ENCODE peak calls at places on chromosomes 3 and 15, in six cellular contexts. One of them, this sample, is unnamed.

GRCh38 chr3:43394071-43394501 is 107.7 kb downstream of the SNRK start:
- DNase-seq in breast epithelium: no peak
- DNase-seq in IMR-90: peak
- DNase-seq in mammary epithelial cell: no peak
- DNase-seq in heart left ventricle: peak
- DNase-seq in GM23338: no peak
- DNase-seq in this sample: peak

GRCh38 chr3:4250064-4250463 is 53.1 kb upstream of the SETMAR start:
- DNase-seq in mammary epithelial cell: no peak
- DNase-seq in IMR-90: no peak
- DNase-seq in GM23338: no peak
- DNase-seq in heart left ventricle: no peak
- DNase-seq in breast epithelium: no peak
- DNase-seq in this sample: no peak

GRCh38 chr3:185318136-185318535 is 44.8 kb upstream of the MAP3K13 start:
- DNase-seq in IMR-90: peak
- DNase-seq in heart left ventricle: no peak
- DNase-seq in GM23338: peak
- DNase-seq in breast epithelium: no peak
- DNase-seq in mammary epithelial cell: peak
- DNase-seq in this sample: peak

GRCh38 chr3:154469585-154469984 is 39.6 kb upstream of the GPR149 start:
- DNase-seq in heart left ventricle: no peak
- DNase-seq in breast epithelium: no peak
- DNase-seq in IMR-90: no peak
- DNase-seq in mammary epithelial cell: no peak
- DNase-seq in GM23338: no peak
- DNase-seq in this sample: no peak

GRCh38 chr15:33194237-33194636 is 277 bp downstream of the FMN1 start:
- DNase-seq in IMR-90: no peak
- DNase-seq in heart left ventricle: no peak
- DNase-seq in breast epithelium: peak
- DNase-seq in GM23338: peak
- DNase-seq in mammary epithelial cell: no peak
- DNase-seq in this sample: no peak

GRCh38 chr3:5093786-5094185 is 28.3 kb upstream of the ARL8B start:
- DNase-seq in IMR-90: no peak
- DNase-seq in mammary epithelial cell: no peak
- DNase-seq in heart left ventricle: no peak
- DNase-seq in breast epithelium: no peak
- DNase-seq in GM23338: no peak
- DNase-seq in this sample: no peak

GRCh38 chr3:140470962-140471361 is 206.9 kb upstream of the TRIM42 start:
- DNase-seq in GM23338: no peak
- DNase-seq in breast epithelium: no peak
- DNase-seq in IMR-90: no peak
- DNase-seq in mammary epithelial cell: no peak
- DNase-seq in heart left ventricle: no peak
- DNase-seq in this sample: peak

GRCh38 chr3:190533511-190534282 is 19.8 kb downstream of the IL1RAP start:
- DNase-seq in GM23338: peak
- DNase-seq in breast epithelium: no peak
- DNase-seq in mammary epithelial cell: peak
- DNase-seq in heart left ventricle: peak
- DNase-seq in IMR-90: peak
- DNase-seq in this sample: peak

GRCh38 chr3:128297401-128298138 is 144.3 kb downstream of the EEFSEC start:
- DNase-seq in IMR-90: peak
- DNase-seq in heart left ventricle: no peak
- DNase-seq in mammary epithelial cell: peak
- DNase-seq in GM23338: no peak
- DNase-seq in breast epithelium: no peak
- DNase-seq in this sample: no peak

GRCh38 chr3:52433328-52434060 is 11.4 kb downstream of the SEMA3G start:
- DNase-seq in heart left ventricle: peak
- DNase-seq in mammary epithelial cell: no peak
- DNase-seq in GM23338: no peak
- DNase-seq in breast epithelium: peak
- DNase-seq in IMR-90: no peak
- DNase-seq in this sample: no peak

GRCh38 chr3:124886168-124887051 is 755 bp downstream of the ITGB5 start:
- DNase-seq in IMR-90: peak
- DNase-seq in breast epithelium: peak
- DNase-seq in heart left ventricle: peak
- DNase-seq in GM23338: peak
- DNase-seq in mammary epithelial cell: peak
- DNase-seq in this sample: peak

GRCh38 chr15:57743424-57743823 is 36.9 kb downstream of the POLR2M start:
- DNase-seq in mammary epithelial cell: no peak
- DNase-seq in GM23338: peak
- DNase-seq in heart left ventricle: no peak
- DNase-seq in IMR-90: no peak
- DNase-seq in breast epithelium: no peak
- DNase-seq in this sample: no peak

GRCh38 chr15:70479785-70480184 is 283.6 kb downstream of the UACA start:
- DNase-seq in heart left ventricle: no peak
- DNase-seq in breast epithelium: no peak
- DNase-seq in GM23338: no peak
- DNase-seq in mammary epithelial cell: no peak
- DNase-seq in IMR-90: no peak
- DNase-seq in this sample: no peak

GRCh38 chr3:39150803-39151631 is 2.4 kb downstream of the CSRNP1 start:
- DNase-seq in breast epithelium: peak
- DNase-seq in heart left ventricle: peak
- DNase-seq in IMR-90: peak
- DNase-seq in GM23338: peak
- DNase-seq in mammary epithelial cell: peak
- DNase-seq in this sample: peak

GRCh38 chr15:95616306-95616705 is 714.2 kb upstream of the NR2F2 start:
- DNase-seq in mammary epithelial cell: no peak
- DNase-seq in heart left ventricle: no peak
- DNase-seq in breast epithelium: no peak
- DNase-seq in GM23338: no peak
- DNase-seq in IMR-90: no peak
- DNase-seq in this sample: no peak

GRCh38 chr3:184505479-184505878 is 56.1 kb upstream of the EPHB3 start:
- DNase-seq in GM23338: no peak
- DNase-seq in mammary epithelial cell: no peak
- DNase-seq in heart left ventricle: no peak
- DNase-seq in IMR-90: no peak
- DNase-seq in breast epithelium: no peak
- DNase-seq in this sample: no peak

GRCh38 chr3:112689989-112690388 is 49.0 kb upstream of the CCDC80 start:
- DNase-seq in IMR-90: no peak
- DNase-seq in heart left ventricle: no peak
- DNase-seq in mammary epithelial cell: no peak
- DNase-seq in breast epithelium: no peak
- DNase-seq in GM23338: no peak
- DNase-seq in this sample: no peak

GRCh38 chr15:79450648-79451047 is 18.5 kb downstream of the MINAR1 start:
- DNase-seq in breast epithelium: no peak
- DNase-seq in GM23338: peak
- DNase-seq in IMR-90: no peak
- DNase-seq in mammary epithelial cell: no peak
- DNase-seq in heart left ventricle: no peak
- DNase-seq in this sample: no peak

GRCh38 chr15:79451361-79451999 is 19.3 kb downstream of the MINAR1 start:
- DNase-seq in IMR-90: no peak
- DNase-seq in GM23338: peak
- DNase-seq in breast epithelium: no peak
- DNase-seq in heart left ventricle: no peak
- DNase-seq in mammary epithelial cell: no peak
- DNase-seq in this sample: no peak

GRCh38 chr15:79453446-79453845 is 21.3 kb downstream of the MINAR1 start:
- DNase-seq in IMR-90: no peak
- DNase-seq in breast epithelium: no peak
- DNase-seq in GM23338: no peak
- DNase-seq in heart left ventricle: no peak
- DNase-seq in mammary epithelial cell: no peak
- DNase-seq in this sample: no peak

GRCh38 chr15:79455361-79455760 is 23.2 kb downstream of the MINAR1 start:
- DNase-seq in breast epithelium: no peak
- DNase-seq in GM23338: no peak
- DNase-seq in mammary epithelial cell: peak
- DNase-seq in heart left ventricle: no peak
- DNase-seq in IMR-90: peak
- DNase-seq in this sample: no peak

DNA sequence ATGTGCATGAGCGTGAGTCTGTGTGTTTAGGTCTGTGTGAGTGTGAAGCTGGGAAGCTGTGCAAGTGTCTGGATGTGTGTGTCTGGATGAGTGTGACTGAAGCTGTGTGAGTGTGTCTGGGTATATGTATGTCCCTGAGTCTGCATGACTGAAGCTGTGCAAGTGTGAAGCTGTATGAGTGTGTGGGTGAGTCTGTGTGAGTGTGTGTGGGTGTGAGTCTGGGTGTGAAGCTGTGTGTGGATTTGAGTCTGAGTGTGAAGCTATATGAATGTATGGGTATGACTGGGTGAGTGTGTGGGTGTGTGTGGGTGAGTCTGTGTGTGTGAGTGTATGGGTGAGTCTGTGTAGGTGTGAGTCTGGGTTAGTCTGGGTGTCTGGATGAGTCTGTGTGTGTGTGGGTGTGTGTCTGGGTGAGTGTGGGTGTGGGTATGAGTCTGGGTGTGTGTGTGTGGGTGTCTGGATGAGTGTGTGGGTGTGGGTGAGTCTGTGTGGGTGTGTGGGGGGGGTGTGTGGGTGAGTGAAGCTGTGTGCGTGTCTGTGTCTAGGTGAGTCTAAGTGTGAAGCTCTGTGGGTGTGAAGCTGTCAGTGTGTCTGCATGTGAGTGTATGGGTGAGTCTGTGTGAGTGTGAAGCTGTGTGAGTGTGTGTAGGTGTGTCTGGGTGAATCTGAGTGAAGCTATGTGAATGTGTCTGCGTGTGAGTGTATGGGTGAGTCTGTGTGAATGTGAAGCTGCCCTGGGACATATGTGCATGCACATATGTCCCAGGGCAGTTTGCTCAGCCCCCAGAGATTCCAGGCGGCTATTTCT is 20.3 kb downstream of the MINAR1 start:
- DNase-seq in mammary epithelial cell: no peak
- DNase-seq in IMR-90: no peak
- DNase-seq in breast epithelium: no peak
- DNase-seq in GM23338: no peak
- DNase-seq in heart left ventricle: no peak
- DNase-seq in this sample: no peak
- TF ChIP-seq CTCF in mammary epithelial cell: no peak
- TF ChIP-seq CTCF in IMR-90: no peak
- TF ChIP-seq CTCF in breast epithelium: no peak
- TF ChIP-seq CTCF in GM23338: no peak
- TF ChIP-seq CTCF in heart left ventricle: no peak
- TF ChIP-seq CTCF in this sample: no peak

GRCh38 chr3:106341090-106341489 is 472.3 kb upstream of the CBLB start:
- DNase-seq in heart left ventricle: no peak
- DNase-seq in GM23338: no peak
- DNase-seq in IMR-90: peak
- DNase-seq in breast epithelium: no peak
- DNase-seq in mammary epithelial cell: no peak
- DNase-seq in this sample: no peak

GRCh38 chr3:106337116-106337515 is 468.3 kb upstream of the CBLB start:
- DNase-seq in GM23338: no peak
- DNase-seq in heart left ventricle: no peak
- DNase-seq in mammary epithelial cell: peak
- DNase-seq in IMR-90: peak
- DNase-seq in breast epithelium: no peak
- DNase-seq in this sample: no peak

GRCh38 chr3:106338582-106339219 is 469.9 kb upstream of the CBLB start:
- DNase-seq in mammary epithelial cell: no peak
- DNase-seq in GM23338: no peak
- DNase-seq in IMR-90: no peak
- DNase-seq in breast epithelium: no peak
- DNase-seq in heart left ventricle: no peak
- DNase-seq in this sample: no peak

GRCh38 chr3:106342386-106342785 is 473.6 kb upstream of the CBLB start:
- DNase-seq in heart left ventricle: no peak
- DNase-seq in GM23338: no peak
- DNase-seq in breast epithelium: no peak
- DNase-seq in IMR-90: no peak
- DNase-seq in mammary epithelial cell: no peak
- DNase-seq in this sample: no peak

DNA sequence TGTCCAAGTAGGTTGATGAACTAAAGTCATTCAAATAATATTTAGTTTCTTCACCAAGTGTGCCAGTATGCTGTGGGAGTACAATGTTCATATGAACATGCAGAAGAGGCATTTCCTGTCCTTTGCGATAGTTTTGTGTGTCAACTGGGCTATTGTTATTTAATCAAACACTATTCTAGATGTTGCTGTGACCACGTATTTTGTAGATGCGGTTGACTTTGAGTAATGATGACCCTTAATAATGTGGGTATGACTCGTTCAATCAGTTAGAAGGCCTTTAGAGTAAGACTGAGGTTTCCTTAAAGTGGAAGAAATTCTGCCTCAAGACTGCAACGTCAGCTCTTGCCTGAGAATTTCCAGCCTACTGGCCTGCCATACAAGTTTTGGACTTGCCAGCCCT is 470.7 kb upstream of the CBLB start:
- DNase-seq in IMR-90: peak
- DNase-seq in breast epithelium: no peak
- DNase-seq in mammary epithelial cell: peak
- DNase-seq in GM23338: no peak
- DNase-seq in heart left ventricle: no peak
- DNase-seq in this sample: no peak
- H3K27ac ChIP-seq in IMR-90: no peak
- H3K27ac ChIP-seq in breast epithelium: no peak
- H3K27ac ChIP-seq in mammary epithelial cell: no peak
- H3K27ac ChIP-seq in GM23338: no peak
- H3K27ac ChIP-seq in heart left ventricle: no peak
- H3K27ac ChIP-seq in this sample: no peak

DNA sequence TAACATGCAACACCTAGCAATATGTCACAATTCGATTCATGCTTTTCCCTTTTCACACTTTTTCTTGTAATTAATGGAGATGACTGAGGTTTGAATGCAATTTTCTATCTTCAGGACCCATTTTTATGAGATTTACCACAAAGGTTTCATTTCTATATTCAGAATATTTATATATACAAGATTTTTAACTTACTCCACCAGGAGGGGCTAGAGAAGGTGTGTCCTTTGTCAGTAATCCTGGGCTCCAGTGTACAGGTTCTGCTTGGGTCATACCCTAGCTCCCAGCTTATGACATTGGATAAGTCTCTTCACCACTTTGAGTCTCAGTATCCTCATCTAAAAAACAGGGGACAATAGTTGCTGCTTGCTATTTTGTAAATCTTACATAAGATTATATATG is 95.7 kb upstream of the SLC24A5 start:
- DNase-seq in GM23338: no peak
- DNase-seq in mammary epithelial cell: no peak
- DNase-seq in heart left ventricle: no peak
- DNase-seq in IMR-90: peak
- DNase-seq in breast epithelium: no peak
- DNase-seq in this sample: no peak
- TF ChIP-seq CTCF in GM23338: no peak
- TF ChIP-seq CTCF in mammary epithelial cell: no peak
- TF ChIP-seq CTCF in heart left ventricle: no peak
- TF ChIP-seq CTCF in IMR-90: peak
- TF ChIP-seq CTCF in breast epithelium: no peak
- TF ChIP-seq CTCF in this sample: no peak

DNA sequence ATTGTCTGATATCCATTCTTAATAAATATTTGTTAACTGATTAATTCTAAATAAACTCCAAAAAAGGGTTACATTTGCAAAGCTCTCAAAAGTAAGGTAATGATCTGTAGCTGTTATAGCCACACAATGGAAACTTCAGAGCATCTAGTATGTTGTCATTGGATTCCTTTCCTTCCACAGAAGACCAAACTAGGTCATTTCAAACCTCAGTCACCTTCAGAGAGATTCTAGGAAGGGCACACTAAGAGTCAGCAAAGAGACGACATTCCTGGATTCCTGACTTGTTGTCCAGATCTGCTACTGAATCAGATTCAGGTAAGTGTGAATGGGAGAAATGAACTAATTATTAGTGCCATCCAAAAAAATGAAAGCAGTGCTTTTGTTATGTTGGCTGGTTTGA is 3.0 kb upstream of the COL8A1 start:
- DNase-seq in mammary epithelial cell: no peak
- DNase-seq in heart left ventricle: no peak
- DNase-seq in GM23338: no peak
- DNase-seq in breast epithelium: no peak
- DNase-seq in IMR-90: no peak
- DNase-seq in this sample: no peak
- H3K27ac ChIP-seq in mammary epithelial cell: no peak
- H3K27ac ChIP-seq in heart left ventricle: no peak
- H3K27ac ChIP-seq in GM23338: no peak
- H3K27ac ChIP-seq in breast epithelium: no peak
- H3K27ac ChIP-seq in IMR-90: no peak
- H3K27ac ChIP-seq in this sample: no peak

This sample was measured in brain microvascular endothelial cell.